ENCODE peak calls at places on chromosomes 1 and 21, in seven cellular contexts. L is stomach, P is endothelial cell, Y is fibroblast of pulmonary artery, S is K562, J is coronary artery, O is heart left ventricle. W is an unnamed sample.

GRCh38 chr1:54221867-54222484 is 22.0 kb downstream of the MRPL37 start:
- DNase-seq in L (no peak), O (no peak), J (no peak), P (no peak), Y (no peak), S (peak), W (no peak)

GRCh38 chr1:98110674-98111073 is 189.8 kb upstream of the DPYD start:
- DNase-seq in L (no peak), P (no peak), Y (peak), O (no peak), S (no peak), J (no peak), W (no peak)

GRCh38 chr1:56904706-56905105 is 50.1 kb downstream of the C8A start:
- DNase-seq in O (no peak), P (no peak), L (no peak), Y (no peak), S (no peak), J (no peak), W (no peak)

GRCh38 chr1:17109897-17110554 is 9.2 kb downstream of the PADI2 start:
- DNase-seq in S (no peak), L (no peak), P (no peak), J (no peak), Y (no peak), O (no peak), W (no peak)

GRCh38 chr1:5595531-5596170 is 396.6 kb downstream of the NPHP4 start:
- DNase-seq in L (peak), Y (no peak), P (no peak), O (no peak), S (no peak), J (peak), W (no peak)

GRCh38 chr1:67691712-67692111 is 6.7 kb downstream of the GADD45A start:
- DNase-seq in S (no peak), Y (no peak), O (no peak), L (no peak), J (no peak), P (no peak), W (no peak)

GRCh38 chr1:227891223-227891954 is 56.3 kb downstream of the WNT9A start:
- DNase-seq in O (peak), L (peak), S (no peak), Y (no peak), P (no peak), J (peak), W (peak)

GRCh38 chr1:183622884-183623785 is 12.4 kb downstream of the ARPC5 start:
- DNase-seq in P (peak), J (no peak), S (peak), L (peak), O (peak), Y (peak), W (peak)

GRCh38 chr1:192557841-192558595 is 17.6 kb upstream of the RGS1 start:
- DNase-seq in Y (no peak), L (no peak), J (no peak), P (no peak), S (no peak), O (no peak), W (no peak)

GRCh38 chr1:41728403-41729202 is 190.1 kb downstream of the HIVEP3 start:
- DNase-seq in Y (no peak), O (no peak), S (no peak), L (no peak), J (no peak), P (no peak), W (no peak)

GRCh38 chr1:50959303-50959912 is 659 bp downstream of the FAF1 start:
- DNase-seq in J (no peak), O (no peak), S (peak), P (no peak), L (no peak), Y (peak), W (no peak)

GRCh38 chr1:154430903-154431302 is 25.8 kb downstream of the IL6R start:
- DNase-seq in L (no peak), S (peak), J (no peak), O (peak), P (no peak), Y (peak), W (no peak)

GRCh38 chr1:61279570-61279969 is 197.2 kb downstream of the NFIA start:
- DNase-seq in P (no peak), L (no peak), J (no peak), S (no peak), Y (no peak), O (peak), W (no peak)

GRCh38 chr1:30684881-30685795 is 38.2 kb downstream of the MATN1 start:
- DNase-seq in O (peak), J (no peak), L (peak), P (peak), Y (no peak), S (peak), W (peak)

GRCh38 chr1:71786218-71786617 is 496.1 kb downstream of the NEGR1 start:
- DNase-seq in Y (no peak), S (no peak), J (no peak), P (no peak), L (no peak), O (no peak), W (no peak)

GRCh38 chr1:234579967-234580366 is 30.0 kb downstream of the IRF2BP2 start:
- DNase-seq in O (no peak), S (peak), P (no peak), L (no peak), Y (peak), J (no peak), W (no peak)

GRCh38 chr1:232538224-232538942 is 91.5 kb downstream of the SIPA1L2 start:
- DNase-seq in L (no peak), J (no peak), O (no peak), Y (peak), P (no peak), S (no peak), W (no peak)

GRCh38 chr1:186391841-186392240 is 16.2 kb downstream of the ODR4 start:
- DNase-seq in Y (no peak), L (no peak), S (no peak), P (no peak), J (no peak), O (no peak), W (no peak)

GRCh38 chr21:32021319-32022027 is 148.7 kb downstream of the HUNK start:
- DNase-seq in L (peak), P (no peak), Y (no peak), J (peak), O (peak), S (no peak), W (no peak)

GRCh38 chr1:20696397-20697333 is 21.1 kb downstream of the KIF17 start:
- DNase-seq in S (peak), O (peak), J (peak), P (peak), Y (peak), L (peak), W (peak)

GRCh38 chr1:183543619-183544204 is 46.5 kb downstream of the NCF2 start:
- DNase-seq in P (peak), O (no peak), J (no peak), L (no peak), Y (peak), S (peak), W (no peak)

GRCh38 chr1:166911624-166912023 is 35.6 kb upstream of the TADA1 start:
- DNase-seq in Y (no peak), P (no peak), L (no peak), O (no peak), S (no peak), J (no peak), W (no peak)

GRCh38 chr1:219374636-219375035 is 201.0 kb downstream of the LYPLAL1 start:
- DNase-seq in O (no peak), Y (no peak), J (no peak), P (no peak), L (no peak), S (no peak), W (no peak)

GRCh38 chr1:89815611-89816010 is 5.2 kb upstream of the LRRC8D start:
- DNase-seq in P (no peak), Y (no peak), L (no peak), S (no peak), J (no peak), O (no peak), W (no peak)

GRCh38 chr1:113199718-113200455 is 126.9 kb downstream of the LRIG2 start:
- DNase-seq in Y (no peak), J (no peak), O (no peak), S (no peak), P (no peak), L (no peak), W (no peak)

GRCh38 chr1:245901037-245901436 is 606.0 kb downstream of the SMYD3 start:
- DNase-seq in P (no peak), J (no peak), L (no peak), Y (peak), S (no peak), O (no peak), W (no peak)

GRCh38 chr1:26789953-26790352 is 2.2 kb downstream of the PIGV start:
- DNase-seq in Y (no peak), L (no peak), O (no peak), J (no peak), S (no peak), P (no peak), W (no peak)
- TF ChIP-seq CTCF in Y (no peak), L (no peak), O (no peak), J (no peak), S (no peak), P (no peak), W (no peak)

GRCh38 chr1:195733826-195734225 is 874.4 kb downstream of the KCNT2 start:
- DNase-seq in J (no peak), S (no peak), O (no peak), P (no peak), Y (peak), L (no peak), W (no peak)
- TF ChIP-seq CTCF in J (no peak), S (no peak), O (no peak), P (peak), Y (peak), L (no peak), W (peak)

GRCh38 chr1:222769968-222770620 is 33.1 kb downstream of the FAM177B start:
- DNase-seq in Y (peak), O (no peak), S (no peak), P (no peak), J (no peak), L (no peak), W (no peak)

GRCh38 chr1:222767152-222767571 is 30.2 kb downstream of the FAM177B start:
- DNase-seq in P (no peak), L (no peak), J (no peak), O (no peak), S (no peak), Y (no peak), W (no peak)

GRCh38 chr1:222768592-222768991 is 31.6 kb downstream of the FAM177B start:
- DNase-seq in J (no peak), O (no peak), S (no peak), L (no peak), Y (no peak), P (no peak), W (no peak)

GRCh38 chr1:222769181-222769580 is 32.2 kb downstream of the FAM177B start:
- DNase-seq in P (no peak), J (no peak), Y (no peak), O (no peak), L (no peak), S (no peak), W (no peak)
- TF ChIP-seq CTCF in P (peak), J (no peak), Y (no peak), O (no peak), L (no peak), S (peak), W (no peak)

DNA sequence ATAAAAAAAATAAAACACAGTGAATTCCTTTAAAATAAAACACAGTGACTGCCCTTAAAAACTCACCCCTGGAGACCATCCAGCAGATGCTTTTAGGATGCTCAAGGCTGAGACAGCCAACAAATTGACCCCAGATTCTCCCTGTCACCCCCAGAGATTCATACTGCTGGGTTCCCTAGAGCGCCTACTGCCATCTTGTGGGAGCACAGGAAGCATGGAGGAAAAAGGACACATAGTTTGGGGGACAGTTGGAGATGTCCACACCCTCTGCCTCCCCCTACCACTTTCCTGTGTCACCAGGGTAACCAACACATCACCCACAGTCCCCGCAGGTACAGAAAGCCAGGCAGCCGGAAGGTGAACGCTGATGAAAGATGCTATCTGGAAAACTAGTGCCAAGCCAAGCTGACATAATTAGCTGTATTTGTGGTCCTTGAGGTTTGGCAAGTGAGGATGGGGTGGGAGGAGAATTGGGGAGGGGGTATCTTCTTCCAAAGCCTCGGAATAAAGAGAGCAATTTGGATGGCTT is 30.8 kb downstream of the KLHDC7A start:
- DNase-seq in Y (no peak), P (no peak), J (no peak), L (no peak), O (no peak), S (no peak), W (no peak)
- TF ChIP-seq CTCF in Y (no peak), P (no peak), J (no peak), L (no peak), O (no peak), S (peak), W (no peak)

GRCh38 chr1:58782308-58783089 is 1.3 kb downstream of the JUN start:
- DNase-seq in Y (peak), J (peak), O (peak), L (peak), P (peak), S (peak), W (peak)
- TF ChIP-seq CTCF in Y (no peak), J (no peak), O (no peak), L (no peak), P (no peak), S (peak), W (no peak)

GRCh38 chr1:99648107-99648506 is 2.2 kb downstream of the PALMD start:
- DNase-seq in L (no peak), Y (peak), S (peak), O (peak), P (no peak), J (no peak), W (no peak)
- TF ChIP-seq CTCF in L (no peak), Y (peak), S (peak), O (no peak), P (no peak), J (no peak), W (peak)

GRCh38 chr1:69523032-69523431 is 44.7 kb upstream of the LRRC7 start:
- DNase-seq in Y (peak), L (no peak), S (no peak), O (no peak), J (no peak), P (no peak), W (no peak)
- TF ChIP-seq CTCF in Y (no peak), L (no peak), S (no peak), O (no peak), J (no peak), P (no peak), W (no peak)

DNA sequence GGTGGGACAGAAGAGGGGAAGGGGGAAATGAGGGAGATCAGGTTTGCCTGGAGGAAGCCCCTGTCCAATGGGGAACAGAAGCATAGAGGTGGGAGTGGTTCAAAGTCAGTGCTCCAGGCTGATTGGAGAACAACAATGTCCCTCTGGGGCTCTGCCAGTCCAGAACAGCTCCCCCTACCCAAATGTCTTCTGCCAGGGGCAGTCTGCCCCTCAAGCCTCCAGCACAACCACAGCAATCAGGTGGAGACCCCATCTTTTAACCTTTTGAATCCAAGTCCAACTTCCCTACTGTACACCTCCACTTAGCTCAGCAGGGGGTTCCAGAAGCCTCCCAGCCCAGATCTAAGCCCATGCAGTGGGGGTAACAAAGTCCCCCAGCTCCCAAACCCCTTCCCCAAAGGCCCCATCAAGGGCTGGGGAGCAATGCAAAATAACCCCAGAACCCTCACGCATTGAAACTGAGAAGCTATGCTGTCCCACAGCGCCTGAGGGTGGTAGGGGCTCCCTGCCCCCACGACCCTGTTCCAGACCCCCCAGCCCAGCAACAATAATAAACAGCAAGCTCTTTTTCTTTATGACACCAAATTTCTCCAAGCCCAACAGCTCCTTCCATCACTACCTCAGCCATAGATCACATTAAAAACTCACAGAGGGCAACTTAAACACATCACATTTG is 3.3 kb downstream of the AHDC1 start:
- DNase-seq in S (peak), Y (peak), J (no peak), O (no peak), P (no peak), L (no peak), W (no peak)
- TF ChIP-seq CTCF in S (no peak), Y (no peak), J (no peak), O (no peak), P (no peak), L (no peak), W (no peak)

GRCh38 chr1:224182866-224183590 is at the start of gene DEGS1:
- DNase-seq in S (peak), P (peak), O (peak), L (peak), J (peak), Y (peak), W (peak)

GRCh38 chr1:224185208-224185607 is 2.2 kb downstream of the DEGS1 start:
- DNase-seq in Y (no peak), L (no peak), P (no peak), J (no peak), O (no peak), S (no peak), W (no peak)

GRCh38 chr1:224181453-224181810 is 1.6 kb upstream of the DEGS1 start:
- DNase-seq in P (no peak), S (no peak), Y (no peak), L (no peak), O (no peak), J (no peak), W (no peak)

GRCh38 chr1:224182057-224182865 is 779 bp upstream of the DEGS1 start:
- DNase-seq in P (no peak), J (no peak), O (no peak), Y (no peak), L (peak), S (no peak), W (no peak)

GRCh38 chr1:224183591-224184312 is 712 bp downstream of the DEGS1 start:
- DNase-seq in P (peak), O (peak), L (peak), J (peak), S (peak), Y (peak), W (peak)
- TF ChIP-seq CTCF in P (no peak), O (no peak), L (no peak), J (no peak), S (no peak), Y (no peak), W (no peak)

W was measured in progenitor cell of endocrine pancreas.